ENCODE peak calls at places on chromosomes 2 and 18, in eight cellular contexts. F is HepG2, P is A549, Z is endothelial cell of umbilical vein, H is SK-N-SH, Y is H1, G is K562, A is HCT116. J is an unnamed sample.

GRCh38 chr2:144686518-144687215 is 166.7 kb upstream of the ZEB2 start:
- DNase-seq in F (no peak), P (no peak), Z (no peak), H (no peak), Y (no peak), G (no peak), A (no peak), J (peak)

GRCh38 chr2:127663566-127664064 is 11.7 kb downstream of the LIMS2 start:
- DNase-seq in F (no peak), P (no peak), Z (no peak), H (no peak), Y (no peak), G (no peak), A (no peak), J (no peak)

GRCh38 chr18:43596106-43596712 is 318.9 kb upstream of the SYT4 start:
- DNase-seq in F (peak), P (peak), Z (peak), H (peak), Y (no peak), G (no peak), A (no peak), J (peak)

GRCh38 chr2:38057651-38058410 is 18.1 kb downstream of the CYP1B1 start:
- DNase-seq in F (no peak), P (no peak), Z (no peak), H (no peak), Y (no peak), G (no peak), A (no peak), J (no peak)

GRCh38 chr2:21381421-21381820 is 257.7 kb downstream of the TDRD15 start:
- DNase-seq in F (no peak), P (no peak), Z (no peak), H (no peak), Y (no peak), G (no peak), A (no peak), J (no peak)

GRCh38 chr2:231059756-231060155 is 3.1 kb downstream of the PSMD1 start:
- DNase-seq in F (no peak), P (no peak), Z (no peak), H (no peak), Y (no peak), G (no peak), A (no peak), J (no peak)

GRCh38 chr2:171523969-171524401 is 1.7 kb downstream of the CYBRD1 start:
- DNase-seq in F (no peak), P (peak), Z (no peak), H (no peak), Y (no peak), G (no peak), A (no peak), J (peak)

GRCh38 chr2:179332903-179333302 is 68.3 kb upstream of the SESTD1 start:
- DNase-seq in F (peak), P (peak), Z (peak), H (no peak), Y (no peak), G (no peak), A (no peak), J (no peak)

GRCh38 chr2:37246205-37246604 is 14.7 kb downstream of the NDUFAF7 start:
- DNase-seq in F (no peak), P (no peak), Z (no peak), H (no peak), Y (no peak), G (no peak), A (no peak), J (no peak)

GRCh38 chr2:163551974-163552373 is 183.8 kb downstream of the FIGN start:
- DNase-seq in F (no peak), P (no peak), Z (no peak), H (no peak), Y (no peak), G (no peak), A (no peak), J (no peak)

GRCh38 chr18:74840492-74841167 is 243.0 kb downstream of the ZNF407 start:
- DNase-seq in F (peak), P (peak), Z (peak), H (no peak), Y (no peak), G (no peak), A (no peak), J (no peak)

GRCh38 chr2:16119741-16120140 is 179.4 kb downstream of the MYCN start:
- DNase-seq in F (no peak), P (no peak), Z (no peak), H (no peak), Y (no peak), G (no peak), A (no peak), J (no peak)

GRCh38 chr2:145543856-145544255 is 1023.9 kb upstream of the ZEB2 start:
- DNase-seq in F (no peak), P (no peak), Z (no peak), H (no peak), Y (no peak), G (no peak), A (no peak), J (no peak)

GRCh38 chr2:106053116-106053515 is 141.0 kb downstream of the UXS1 start:
- DNase-seq in F (no peak), P (no peak), Z (no peak), H (no peak), Y (no peak), G (no peak), A (peak), J (no peak)

GRCh38 chr2:148554459-148555247 is 89.9 kb upstream of the EPC2 start:
- DNase-seq in F (no peak), P (no peak), Z (no peak), H (no peak), Y (peak), G (no peak), A (no peak), J (peak)

GRCh38 chr2:15770148-15770547 is 170.2 kb upstream of the MYCN start:
- DNase-seq in F (no peak), P (no peak), Z (no peak), H (no peak), Y (no peak), G (no peak), A (no peak), J (no peak)

GRCh38 chr2:197838036-197838435 is 33.6 kb downstream of the PLCL1 start:
- DNase-seq in F (no peak), P (no peak), Z (peak), H (no peak), Y (no peak), G (no peak), A (no peak), J (no peak)

GRCh38 chr2:152657042-152657441 is 60.2 kb downstream of the PRPF40A start:
- DNase-seq in F (no peak), P (no peak), Z (no peak), H (no peak), Y (no peak), G (no peak), A (no peak), J (no peak)

GRCh38 chr2:143070688-143071087 is 58.5 kb upstream of the ARHGAP15 start:
- DNase-seq in F (no peak), P (no peak), Z (no peak), H (no peak), Y (no peak), G (no peak), A (no peak), J (no peak)
- TF ChIP-seq CTCF in F (no peak), P (no peak), Z (no peak), H (no peak), Y (no peak), G (no peak), A (no peak), J (no peak)

DNA sequence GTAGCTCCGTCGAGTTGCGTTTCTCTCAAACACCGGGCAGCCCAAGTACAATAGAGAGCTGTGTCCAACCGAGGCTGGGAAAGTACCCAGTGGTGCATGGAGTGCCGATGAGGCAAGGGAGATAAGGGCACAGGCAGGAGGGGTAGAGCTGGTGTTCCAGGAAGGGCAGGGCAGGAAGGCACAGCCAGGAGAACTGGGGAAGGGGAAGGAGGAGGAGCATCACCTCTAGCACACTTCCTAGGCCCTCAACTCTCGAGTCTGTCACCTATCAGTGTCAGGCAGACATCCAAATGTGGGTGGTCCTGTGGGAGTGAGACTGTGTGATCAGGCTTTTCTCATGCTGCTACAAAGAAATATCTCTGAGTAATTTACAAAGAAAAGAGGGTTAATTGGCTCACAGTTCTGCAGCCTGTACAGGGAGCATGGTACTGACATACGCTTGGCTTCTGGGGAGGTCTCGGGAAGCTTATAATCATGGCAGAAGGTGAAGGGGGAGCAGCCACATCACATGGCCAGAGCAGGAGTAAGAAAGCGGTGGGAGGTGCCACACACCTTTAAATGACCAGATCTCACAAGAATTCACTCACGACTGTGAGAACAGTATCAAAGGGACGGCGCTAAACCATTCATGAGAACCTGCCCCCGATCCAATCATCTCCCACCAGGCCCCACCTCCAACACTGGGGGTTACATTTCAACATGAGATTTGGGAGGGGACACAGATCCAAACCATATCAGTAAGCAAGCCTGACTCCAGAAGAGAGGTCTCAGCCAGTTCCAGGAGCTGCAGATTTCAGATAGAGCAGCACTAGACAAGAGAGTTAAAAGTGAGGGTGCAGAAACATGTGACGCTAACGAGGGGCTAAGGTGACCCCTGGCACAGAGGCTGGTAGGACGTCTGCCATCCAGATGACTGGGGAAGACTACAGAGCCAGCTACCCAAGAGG is 75.7 kb downstream of the MBOAT2 start:
- DNase-seq in F (no peak), P (no peak), Z (no peak), H (no peak), Y (no peak), G (peak), A (no peak), J (no peak)
- TF ChIP-seq MAX in F (no peak), P (no peak), Z (no peak), H (no peak), Y (no peak), G (no peak), A (no peak), J (no peak)

GRCh38 chr2:188416367-188416766 is 124.7 kb downstream of the GULP1 start:
- DNase-seq in F (no peak), P (no peak), Z (no peak), H (peak), Y (no peak), G (no peak), A (no peak), J (no peak)
- H3K4me3 ChIP-seq in F (no peak), P (peak), Z (no peak), H (no peak), Y (no peak), G (no peak), A (no peak), J (no peak)

GRCh38 chr2:173941567-173941966 is 23.6 kb downstream of the SP3 start:
- DNase-seq in F (no peak), P (no peak), Z (no peak), H (no peak), Y (no peak), G (no peak), A (no peak), J (no peak)

GRCh38 chr2:173935305-173935704 is 29.9 kb downstream of the SP3 start:
- DNase-seq in F (no peak), P (no peak), Z (no peak), H (no peak), Y (no peak), G (no peak), A (no peak), J (no peak)

GRCh38 chr2:173934895-173935294 is 30.3 kb downstream of the SP3 start:
- DNase-seq in F (no peak), P (no peak), Z (no peak), H (no peak), Y (no peak), G (no peak), A (peak), J (no peak)

GRCh38 chr2:173940208-173941020 is 24.8 kb downstream of the SP3 start:
- DNase-seq in F (no peak), P (no peak), Z (no peak), H (no peak), Y (no peak), G (no peak), A (no peak), J (no peak)

GRCh38 chr2:173938700-173939384 is 26.3 kb downstream of the SP3 start:
- DNase-seq in F (no peak), P (no peak), Z (no peak), H (peak), Y (no peak), G (no peak), A (no peak), J (no peak)
- TF ChIP-seq CTCF in F (no peak), P (no peak), Z (no peak), H (no peak), Y (no peak), G (no peak), A (no peak), J (no peak)

GRCh38 chr2:19796036-19796703 is 105.6 kb downstream of the TTC32 start:
- DNase-seq in F (no peak), P (no peak), Z (no peak), H (no peak), Y (no peak), G (no peak), A (no peak), J (no peak)
- TF ChIP-seq MAX in F (no peak), P (no peak), Z (no peak), H (no peak), Y (no peak), G (no peak), A (no peak), J (no peak)

DNA sequence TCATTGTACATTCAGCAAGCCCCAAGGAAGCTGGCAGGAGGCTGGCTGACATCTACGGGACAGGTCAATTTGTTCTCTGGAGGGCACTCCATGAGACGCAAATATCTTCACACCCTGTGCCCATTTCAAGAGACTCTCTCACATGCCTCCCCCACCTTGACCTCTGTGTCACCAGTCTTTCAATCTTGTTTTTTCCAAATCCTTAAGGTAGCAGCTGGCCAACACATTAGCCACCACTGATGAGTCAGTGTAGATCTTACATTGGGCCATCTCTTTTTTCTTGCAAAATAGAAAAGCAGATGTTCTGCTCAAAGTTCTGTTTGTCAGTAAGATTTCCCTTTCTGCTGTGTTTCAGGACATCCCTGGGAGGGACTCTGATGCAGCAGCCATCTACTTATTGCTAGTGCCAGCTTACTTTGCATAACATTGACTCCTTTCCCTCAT is 1.7 kb upstream of the DPP4 start:
- DNase-seq in F (no peak), P (no peak), Z (no peak), H (no peak), Y (no peak), G (no peak), A (no peak), J (no peak)
- H3K4me3 ChIP-seq in F (no peak), P (no peak), Z (no peak), H (no peak), Y (no peak), G (no peak), A (no peak), J (no peak)

GRCh38 chr2:240326246-240326645 is 109.2 kb upstream of the GPC1 start:
- DNase-seq in F (no peak), P (no peak), Z (no peak), H (no peak), Y (no peak), G (no peak), A (no peak), J (no peak)
- TF ChIP-seq CTCF in F (no peak), P (no peak), Z (no peak), H (no peak), Y (no peak), G (no peak), A (no peak), J (no peak)

DNA sequence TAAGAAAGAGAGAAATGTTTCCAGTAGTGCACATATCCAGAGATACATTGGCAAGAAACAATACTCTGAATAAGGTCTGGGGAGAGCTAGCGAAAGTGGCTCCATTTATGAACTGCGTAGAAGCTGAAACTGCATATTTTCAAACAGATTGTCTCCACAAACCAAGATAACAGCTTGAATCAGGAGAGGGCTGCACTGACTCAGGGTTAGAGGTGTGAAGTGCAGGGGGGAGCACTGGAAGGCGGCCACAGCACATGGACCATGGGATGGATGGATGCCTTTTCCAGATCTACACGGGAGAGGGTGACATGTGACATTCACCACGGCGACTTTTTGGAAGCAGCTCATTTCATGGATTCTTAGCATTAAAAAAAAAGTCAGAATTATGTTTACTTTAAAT is 729.4 kb downstream of the RNF144A start:
- DNase-seq in F (no peak), P (no peak), Z (no peak), H (peak), Y (no peak), G (no peak), A (no peak), J (no peak)
- TF ChIP-seq MAX in F (no peak), P (no peak), Z (no peak), H (no peak), Y (no peak), G (no peak), A (no peak), J (no peak)

GRCh38 chr2:63742592-63742991 is 99.1 kb upstream of the UGP2 start:
- DNase-seq in F (no peak), P (no peak), Z (no peak), H (no peak), Y (no peak), G (no peak), A (no peak), J (no peak)

GRCh38 chr2:63743976-63744331 is 97.7 kb upstream of the UGP2 start:
- DNase-seq in F (no peak), P (no peak), Z (no peak), H (peak), Y (no peak), G (no peak), A (no peak), J (no peak)

GRCh38 chr2:63740943-63741342 is 100.8 kb upstream of the UGP2 start:
- DNase-seq in F (peak), P (peak), Z (no peak), H (no peak), Y (no peak), G (no peak), A (no peak), J (no peak)

GRCh38 chr2:63741884-63742583 is 99.7 kb upstream of the UGP2 start:
- DNase-seq in F (no peak), P (peak), Z (peak), H (no peak), Y (no peak), G (no peak), A (no peak), J (no peak)

DNA sequence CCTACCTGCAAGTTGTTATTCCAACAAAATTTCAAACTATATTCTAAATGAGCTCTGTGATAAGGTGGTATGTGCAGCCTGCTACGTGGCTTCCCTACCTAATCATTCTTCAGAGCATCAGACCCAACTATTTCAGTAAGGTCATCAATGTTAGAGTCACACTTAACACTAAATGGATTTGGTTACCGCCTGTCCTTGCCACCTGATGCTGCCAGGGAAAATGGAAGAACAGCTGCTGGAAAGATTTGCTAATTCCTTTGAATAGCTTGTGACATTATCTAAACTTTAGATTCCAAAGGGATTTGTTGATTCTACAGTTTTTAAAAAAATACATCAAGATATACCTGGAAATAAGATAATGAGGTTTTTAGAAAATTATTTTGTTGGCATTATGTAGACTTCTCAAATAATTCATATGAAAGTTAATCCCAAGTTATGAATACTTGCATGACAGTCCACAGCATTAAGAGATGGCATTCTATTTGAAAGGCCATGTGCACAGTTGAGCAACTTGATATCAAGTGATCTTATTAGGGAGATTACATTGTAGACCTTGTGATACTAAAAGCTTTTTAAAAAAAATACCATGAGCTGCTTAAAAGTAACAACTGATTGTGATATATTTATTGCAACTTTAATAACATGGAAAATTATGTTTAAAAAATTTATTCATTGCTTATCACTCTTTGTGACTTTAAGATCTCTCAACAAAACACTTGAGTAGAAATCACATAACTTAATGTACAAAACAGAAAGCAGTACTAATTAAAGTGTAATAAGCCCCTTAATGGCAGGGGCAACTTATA is 98.3 kb upstream of the UGP2 start:
- DNase-seq in F (no peak), P (no peak), Z (no peak), H (no peak), Y (no peak), G (no peak), A (no peak), J (no peak)
- H3K4me3 ChIP-seq in F (no peak), P (no peak), Z (no peak), H (no peak), Y (no peak), G (no peak), A (no peak), J (no peak)

GRCh38 chr18:3950668-3951413 is 500.9 kb downstream of the TGIF1 start:
- DNase-seq in F (no peak), P (no peak), Z (no peak), H (no peak), Y (no peak), G (no peak), A (no peak), J (no peak)
- TF ChIP-seq CTCF in F (no peak), P (no peak), Z (no peak), H (no peak), Y (no peak), G (no peak), A (no peak), J (no peak)

J was measured in NB4.